ENCODE peak calls at places on chromosomes 1 and 21, in six cellular contexts. O, W, E, H, B and F are unnamed samples.

GRCh38 chr1:4684142-4684541 is 29.7 kb downstream of the AJAP1 start:
- DNase-seq in O (no peak), W (no peak), E (peak), H (no peak), B (no peak), F (no peak)

GRCh38 chr1:12179638-12180121 is 12.9 kb downstream of the TNFRSF1B start:
- DNase-seq in O (no peak), W (no peak), E (no peak), H (no peak), B (no peak), F (no peak)

GRCh38 chr1:111222308-111223125 is 5.0 kb upstream of the CHI3L2 start:
- DNase-seq in O (peak), W (peak), E (peak), H (peak), B (no peak), F (no peak)

GRCh38 chr1:241156231-241156965 is 200.6 kb downstream of the RGS7 start:
- DNase-seq in O (no peak), W (no peak), E (peak), H (peak), B (no peak), F (peak)

GRCh38 chr1:68571499-68571898 is 74.6 kb upstream of the DEPDC1 start:
- DNase-seq in O (no peak), W (no peak), E (peak), H (no peak), B (no peak), F (no peak)

GRCh38 chr1:27542463-27543273 is 52.7 kb upstream of the WASF2 start:
- DNase-seq in O (peak), W (no peak), E (peak), H (peak), B (no peak), F (no peak)

GRCh38 chr21:42364304-42364865 is 1.9 kb downstream of the TFF1 start:
- DNase-seq in O (no peak), W (peak), E (no peak), H (no peak), B (no peak), F (no peak)

GRCh38 chr1:168687796-168688195 is 41.2 kb downstream of the DPT start:
- DNase-seq in O (no peak), W (peak), E (no peak), H (no peak), B (no peak), F (no peak)

GRCh38 chr21:40386301-40386911 is 460.6 kb downstream of the DSCAM start:
- DNase-seq in O (no peak), W (peak), E (peak), H (peak), B (no peak), F (no peak)

GRCh38 chr1:38819516-38819915 is 40.1 kb downstream of the RRAGC start:
- DNase-seq in O (no peak), W (no peak), E (no peak), H (no peak), B (no peak), F (no peak)

GRCh38 chr21:41009398-41010177 is 158.4 kb upstream of the BACE2 start:
- DNase-seq in O (no peak), W (no peak), E (no peak), H (no peak), B (no peak), F (no peak)

GRCh38 chr1:24899581-24900485 is 30.2 kb downstream of the RUNX3 start:
- DNase-seq in O (no peak), W (no peak), E (no peak), H (no peak), B (no peak), F (no peak)

GRCh38 chr1:214126697-214127146 is 138.9 kb downstream of the PROX1 start:
- DNase-seq in O (no peak), W (no peak), E (no peak), H (no peak), B (no peak), F (no peak)

GRCh38 chr21:42193131-42193671 is 25.7 kb upstream of the ABCG1 start:
- DNase-seq in O (no peak), W (peak), E (peak), H (no peak), B (peak), F (no peak)

GRCh38 chr1:39902121-39902807 is 547 bp upstream of the MYCL start:
- DNase-seq in O (no peak), W (peak), E (peak), H (peak), B (no peak), F (no peak)

GRCh38 chr1:3819626-3820245 is 23.4 kb upstream of the LRRC47 start:
- DNase-seq in O (peak), W (no peak), E (no peak), H (no peak), B (no peak), F (no peak)

GRCh38 chr1:164456272-164456671 is 102.7 kb upstream of the PBX1 start:
- DNase-seq in O (no peak), W (no peak), E (no peak), H (no peak), B (no peak), F (no peak)

GRCh38 chr1:19960621-19961020 is 18.8 kb downstream of the PLA2G2A start:
- DNase-seq in O (no peak), W (no peak), E (no peak), H (no peak), B (no peak), F (no peak)

GRCh38 chr1:243490147-243490546 is 234.3 kb downstream of the SDCCAG8 start:
- DNase-seq in O (peak), W (no peak), E (no peak), H (no peak), B (no peak), F (no peak)

GRCh38 chr1:53552146-53552940 is 93.1 kb downstream of the DMRTB1 start:
- DNase-seq in O (peak), W (peak), E (peak), H (no peak), B (no peak), F (no peak)

GRCh38 chr1:186871784-186872183 is 43.0 kb downstream of the PLA2G4A start:
- DNase-seq in O (no peak), W (no peak), E (no peak), H (no peak), B (no peak), F (no peak)

GRCh38 chr1:246170574-246171261 is 336.4 kb downstream of the SMYD3 start:
- DNase-seq in O (no peak), W (no peak), E (no peak), H (no peak), B (no peak), F (no peak)

GRCh38 chr1:202662081-202662480 is 48.2 kb downstream of the SYT2 start:
- DNase-seq in O (no peak), W (no peak), E (no peak), H (no peak), B (no peak), F (no peak)

GRCh38 chr1:88961647-88962275 is 30.7 kb downstream of the KYAT3 start:
- DNase-seq in O (no peak), W (no peak), E (peak), H (no peak), B (no peak), F (no peak)

GRCh38 chr21:39852021-39852721 is 15.1 kb upstream of the PCP4 start:
- DNase-seq in O (no peak), W (no peak), E (no peak), H (no peak), B (peak), F (no peak)

GRCh38 chr1:234780531-234781162 is 170.7 kb upstream of the IRF2BP2 start:
- DNase-seq in O (no peak), W (peak), E (no peak), H (no peak), B (peak), F (no peak)

GRCh38 chr1:160779662-160780397 is 16.1 kb upstream of the LY9 start:
- DNase-seq in O (no peak), W (peak), E (no peak), H (no peak), B (no peak), F (no peak)
- TF ChIP-seq CTCF in O (no peak), W (peak), E (peak), H (no peak), B (no peak), F (peak)

GRCh38 chr1:162421258-162422194 is 9.6 kb upstream of the SH2D1B start:
- DNase-seq in O (no peak), W (no peak), E (no peak), H (no peak), B (no peak), F (no peak)
- H3K4me3 ChIP-seq in O (no peak), W (no peak), E (no peak), H (no peak), B (no peak), F (no peak)

GRCh38 chr1:116321766-116322175 is 51.3 kb upstream of the ATP1A1 start:
- DNase-seq in O (no peak), W (no peak), E (no peak), H (no peak), B (peak), F (no peak)
- TF ChIP-seq CTCF in O (no peak), W (no peak), E (no peak), H (no peak), B (no peak), F (no peak)

GRCh38 chr1:205275916-205276315 is 45.6 kb downstream of the NUAK2 start:
- DNase-seq in O (no peak), W (no peak), E (no peak), H (no peak), B (no peak), F (no peak)

GRCh38 chr1:205273551-205273982 is 45.8 kb downstream of the TMCC2 start:
- DNase-seq in O (peak), W (peak), E (peak), H (peak), B (peak), F (no peak)

GRCh38 chr1:205276334-205277065 is 45.0 kb downstream of the NUAK2 start:
- DNase-seq in O (no peak), W (no peak), E (no peak), H (no peak), B (no peak), F (no peak)

GRCh38 chr1:205274041-205274691 is 46.4 kb downstream of the TMCC2 start:
- DNase-seq in O (no peak), W (no peak), E (no peak), H (peak), B (no peak), F (no peak)

GRCh38 chr1:205275133-205275532 is 46.4 kb downstream of the NUAK2 start:
- DNase-seq in O (no peak), W (no peak), E (no peak), H (no peak), B (no peak), F (no peak)
- H3K4me3 ChIP-seq in O (no peak), W (no peak), E (no peak), H (no peak), B (no peak), F (no peak)

DNA sequence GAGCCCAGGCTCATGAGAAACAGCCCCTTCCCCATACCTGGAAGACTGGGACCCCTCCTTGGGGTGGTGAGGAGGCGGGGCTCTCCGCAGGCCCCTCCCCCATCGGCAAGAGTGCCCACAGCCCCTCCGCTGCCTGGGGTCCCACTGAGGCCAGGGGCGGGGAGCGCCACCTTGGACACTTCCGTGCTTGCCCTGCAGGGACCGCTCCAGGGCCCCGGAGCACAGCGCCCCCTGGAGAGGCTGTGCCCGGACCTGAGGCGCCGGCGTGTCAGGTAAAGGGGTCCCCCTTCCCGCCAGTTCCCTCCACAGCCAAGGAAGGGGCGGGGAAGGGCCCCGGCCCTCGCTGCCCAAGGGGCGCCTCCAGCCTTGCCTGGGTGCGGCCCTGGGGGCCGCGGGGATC is 21.5 kb downstream of the INAVA start:
- DNase-seq in O (peak), W (no peak), E (no peak), H (no peak), B (no peak), F (no peak)
- TF ChIP-seq CTCF in O (no peak), W (peak), E (no peak), H (no peak), B (no peak), F (no peak)

GRCh38 chr1:192615055-192615454 is 20.9 kb upstream of the RGS13 start:
- DNase-seq in O (no peak), W (no peak), E (no peak), H (no peak), B (no peak), F (no peak)

DNA sequence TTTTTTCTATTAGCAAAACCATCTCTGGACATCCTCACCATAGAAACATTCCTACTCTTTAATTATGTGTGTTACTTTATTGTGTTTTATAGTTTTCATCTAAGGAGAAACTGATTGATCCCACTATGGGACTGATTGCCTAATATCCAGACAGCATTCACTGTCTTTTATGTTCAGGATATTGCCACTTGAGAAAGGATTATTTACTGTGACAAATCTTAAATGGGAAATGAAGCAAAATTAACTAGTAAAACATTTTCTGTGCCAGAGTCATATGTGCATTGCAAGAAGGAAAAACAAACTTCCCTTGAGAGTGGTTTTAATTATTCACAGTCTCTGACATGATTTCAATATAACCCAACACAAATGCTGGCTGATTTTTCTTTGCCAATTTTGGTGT is 15.9 kb upstream of the RGS13 start:
- DNase-seq in O (no peak), W (no peak), E (no peak), H (no peak), B (no peak), F (no peak)
- H3K4me3 ChIP-seq in O (no peak), W (no peak), E (no peak), H (no peak), B (no peak), F (no peak)

GRCh38 chr1:181587870-181588438 is 104.6 kb downstream of the CACNA1E start:
- DNase-seq in O (no peak), W (no peak), E (no peak), H (no peak), B (no peak), F (no peak)
- TF ChIP-seq CTCF in O (no peak), W (peak), E (no peak), H (no peak), B (no peak), F (no peak)

GRCh38 chr1:979744-980072 is 2.2 kb downstream of the PERM1 start:
- DNase-seq in O (no peak), W (no peak), E (no peak), H (no peak), B (no peak), F (no peak)
- H3K4me3 ChIP-seq in O (no peak), W (no peak), E (no peak), H (no peak), B (no peak), F (no peak)